ENCODE peak calls at places on chromosomes 1 and 21, in eight cellular contexts. R, E, P, N, S, K, O and G are unnamed samples.
A peak's percentile ranks its signal among the peaks of the same experiment; 100 is the strongest.

GRCh38 chr1:46543761-46544560 is 7.5 kb downstream of the KNCN start:
- DNase-seq in R (no peak), E (no peak), P (no peak), N (no peak), S (no peak), K (no peak), O (no peak), G (no peak)

GRCh38 chr1:65939187-65939586 is 146.5 kb downstream of the PDE4B start:
- DNase-seq in R (no peak), E (no peak), P (no peak), N (no peak), S (no peak), K (no peak), O (no peak), G (no peak)

GRCh38 chr1:66478116-66478515 is 55.8 kb upstream of the SGIP1 start:
- DNase-seq in R (no peak), E (peak; percentile 54), P (no peak), N (no peak), S (no peak), K (no peak), O (no peak), G (peak; percentile 8)

GRCh38 chr1:41789616-41790330 is 128.9 kb downstream of the HIVEP3 start:
- DNase-seq in R (no peak), E (no peak), P (no peak), N (no peak), S (no peak), K (no peak), O (no peak), G (no peak)

GRCh38 chr1:231266811-231267322 is 25.9 kb downstream of the GNPAT start:
- DNase-seq in R (no peak), E (peak; percentile 32), P (no peak), N (no peak), S (no peak), K (no peak), O (no peak), G (no peak)

GRCh38 chr1:174989540-174990181 is 10.1 kb upstream of the CACYBP start:
- DNase-seq in R (no peak), E (no peak), P (no peak), N (no peak), S (no peak), K (no peak), O (no peak), G (no peak)

GRCh38 chr1:113692824-113693431 is 66.4 kb downstream of the PHTF1 start:
- DNase-seq in R (no peak), E (no peak), P (no peak), N (no peak), S (no peak), K (no peak), O (no peak), G (no peak)

GRCh38 chr21:26798856-26799751 is 46.1 kb downstream of the ADAMTS1 start:
- DNase-seq in R (no peak), E (peak; percentile 81), P (no peak), N (no peak), S (no peak), K (no peak), O (no peak), G (no peak)

GRCh38 chr1:56515898-56516538 is 63.3 kb downstream of the PLPP3 start:
- DNase-seq in R (no peak), E (no peak), P (no peak), N (no peak), S (no peak), K (no peak), O (no peak), G (no peak)

GRCh38 chr1:221664253-221664652 is 77.6 kb downstream of the DUSP10 start:
- DNase-seq in R (no peak), E (no peak), P (no peak), N (no peak), S (no peak), K (no peak), O (no peak), G (no peak)

GRCh38 chr1:101220906-101221305 is 15.9 kb upstream of the S1PR1 start:
- DNase-seq in R (no peak), E (no peak), P (no peak), N (no peak), S (no peak), K (no peak), O (no peak), G (no peak)

GRCh38 chr1:53014791-53015507 is 47.1 kb upstream of the PODN start:
- DNase-seq in R (peak; percentile 88), E (peak; percentile 91), P (peak; percentile 86), N (peak; percentile 91), S (peak; percentile 50), K (peak; percentile 54), O (peak; percentile 75), G (peak; percentile 92)

GRCh38 chr1:209497729-209498128 is 85.8 kb upstream of the CAMK1G start:
- DNase-seq in R (no peak), E (no peak), P (no peak), N (no peak), S (no peak), K (no peak), O (no peak), G (no peak)

GRCh38 chr1:25802915-25803314 is 2.9 kb downstream of the SELENON start:
- DNase-seq in R (no peak), E (no peak), P (no peak), N (no peak), S (no peak), K (no peak), O (no peak), G (no peak)

GRCh38 chr1:84887261-84887934 is 5.6 kb downstream of the LPAR3 start:
- DNase-seq in R (no peak), E (peak; percentile 65), P (no peak), N (no peak), S (no peak), K (no peak), O (no peak), G (no peak)

GRCh38 chr21:38234395-38235142 is 22.2 kb upstream of the KCNJ15 start:
- DNase-seq in R (no peak), E (no peak), P (no peak), N (no peak), S (no peak), K (no peak), O (no peak), G (peak; percentile 32)

GRCh38 chr1:151773698-151774097 is 10.4 kb upstream of the MRPL9 start:
- DNase-seq in R (no peak), E (peak; percentile 72), P (no peak), N (peak; percentile 26), S (no peak), K (no peak), O (no peak), G (no peak)

GRCh38 chr1:115429884-115430283 is 91.8 kb upstream of the NGF start:
- DNase-seq in R (no peak), E (peak; percentile 72), P (no peak), N (no peak), S (no peak), K (no peak), O (no peak), G (no peak)

GRCh38 chr1:206921772-206922265 is at the start of gene FCMR:
- DNase-seq in R (peak; percentile 19), E (no peak), P (no peak), N (no peak), S (no peak), K (no peak), O (no peak), G (no peak)

GRCh38 chr1:3034162-3034561 is 12.9 kb downstream of the ACTRT2 start:
- DNase-seq in R (no peak), E (no peak), P (no peak), N (no peak), S (no peak), K (no peak), O (no peak), G (no peak)

GRCh38 chr1:75672528-75673393 is 51.7 kb upstream of the ACADM start:
- DNase-seq in R (no peak), E (peak; percentile 83), P (no peak), N (peak; percentile 21), S (no peak), K (no peak), O (no peak), G (peak; percentile 43)

GRCh38 chr1:210236840-210237409 is 4.3 kb downstream of the SERTAD4 start:
- DNase-seq in R (peak; percentile 76), E (peak; percentile 24), P (no peak), N (no peak), S (no peak), K (peak; percentile 31), O (peak; percentile 16), G (no peak)